ENCODE peak calls at places on chromosome 19, in seven cellular contexts. C is kidney epithelial cell, Y is MM.1S, M is DND-41, U is GM12878, L is fibroblast of mammary gland, Q is A673. B is an unnamed sample.

GRCh38 chr19:46890423-46891170 is 29.8 kb downstream of the ARHGAP35 start:
- DNase-seq in U (no peak), L (peak; percentile 96), M (no peak), Q (no peak), Y (no peak), C (no peak), B (peak; percentile 41)

GRCh38 chr19:47005164-47005641 is 14.4 kb upstream of the NPAS1 start:
- DNase-seq in U (no peak), Y (no peak), Q (no peak), M (no peak), L (no peak), C (no peak), B (peak; percentile 17)

GRCh38 chr19:58558623-58559274 is 338 bp upstream of the UBE2M start:
- DNase-seq in Q (peak; percentile 99), L (peak; percentile 98), C (peak; percentile 94), M (peak; percentile 99), Y (peak; percentile 99), U (peak; percentile 95), B (peak; percentile 99)

GRCh38 chr19:19232231-19232630 is 20.5 kb downstream of the NCAN start:
- DNase-seq in M (no peak), U (no peak), C (no peak), Q (no peak), L (no peak), Y (no peak), B (no peak)

GRCh38 chr19:49894879-49895565 is 1.7 kb downstream of the IL4I1 start:
- DNase-seq in Q (no peak), M (no peak), U (no peak), C (no peak), Y (no peak), L (no peak), B (no peak)

GRCh38 chr19:16628984-16629691 is 1.1 kb upstream of the MED26 start:
- DNase-seq in Q (peak; percentile 57), C (no peak), Y (peak; percentile 76), M (peak; percentile 70), U (peak; percentile 33), L (peak; percentile 76), B (peak; percentile 11)

GRCh38 chr19:23118400-23118799 is 1.6 kb downstream of the ZNF730 start:
- DNase-seq in Y (no peak), C (no peak), Q (no peak), M (peak; percentile 15), U (no peak), L (no peak), B (no peak)

GRCh38 chr19:41957838-41958366 is 1.2 kb downstream of the RABAC1 start:
- DNase-seq in C (peak; percentile 60), L (peak; percentile 82), M (peak; percentile 46), Y (peak; percentile 83), Q (peak; percentile 86), U (no peak), B (peak; percentile 91)

GRCh38 chr19:13441810-13442512 is 64.3 kb downstream of the CACNA1A start:
- DNase-seq in U (no peak), L (peak; percentile 38), M (peak; percentile 63), Q (peak; percentile 64), Y (peak; percentile 49), C (no peak), B (peak; percentile 40)

GRCh38 chr19:54325194-54325621 is 12.2 kb upstream of the LILRA5 start:
- DNase-seq in M (peak; percentile 62), C (no peak), U (no peak), Y (peak; percentile 55), L (peak; percentile 38), Q (peak; percentile 52), B (peak; percentile 22)

GRCh38 chr19:29526730-29527499 is 1.1 kb downstream of the VSTM2B start:
- DNase-seq in Y (no peak), M (no peak), Q (peak; percentile 6), L (no peak), U (no peak), C (no peak), B (no peak)

GRCh38 chr19:28831464-28831863 is 381.5 kb downstream of the UQCRFS1 start:
- DNase-seq in Q (no peak), Y (no peak), M (no peak), U (no peak), C (no peak), L (no peak), B (no peak)

GRCh38 chr19:3868770-3869456 is at the start of gene ZFR2:
- DNase-seq in L (no peak), U (no peak), M (peak; percentile 26), Y (no peak), Q (peak; percentile 52), C (no peak), B (no peak)

GRCh38 chr19:17242431-17243208 is 3.1 kb downstream of the NR2F6 start:
- DNase-seq in M (no peak), C (no peak), Q (no peak), Y (no peak), U (no peak), L (no peak), B (no peak)

GRCh38 chr19:1468274-1469199 is 10.5 kb downstream of the C19orf25 start:
- DNase-seq in L (peak; percentile 49), C (no peak), Q (peak; percentile 65), U (no peak), Y (no peak), M (no peak), B (peak; percentile 78)

DNA sequence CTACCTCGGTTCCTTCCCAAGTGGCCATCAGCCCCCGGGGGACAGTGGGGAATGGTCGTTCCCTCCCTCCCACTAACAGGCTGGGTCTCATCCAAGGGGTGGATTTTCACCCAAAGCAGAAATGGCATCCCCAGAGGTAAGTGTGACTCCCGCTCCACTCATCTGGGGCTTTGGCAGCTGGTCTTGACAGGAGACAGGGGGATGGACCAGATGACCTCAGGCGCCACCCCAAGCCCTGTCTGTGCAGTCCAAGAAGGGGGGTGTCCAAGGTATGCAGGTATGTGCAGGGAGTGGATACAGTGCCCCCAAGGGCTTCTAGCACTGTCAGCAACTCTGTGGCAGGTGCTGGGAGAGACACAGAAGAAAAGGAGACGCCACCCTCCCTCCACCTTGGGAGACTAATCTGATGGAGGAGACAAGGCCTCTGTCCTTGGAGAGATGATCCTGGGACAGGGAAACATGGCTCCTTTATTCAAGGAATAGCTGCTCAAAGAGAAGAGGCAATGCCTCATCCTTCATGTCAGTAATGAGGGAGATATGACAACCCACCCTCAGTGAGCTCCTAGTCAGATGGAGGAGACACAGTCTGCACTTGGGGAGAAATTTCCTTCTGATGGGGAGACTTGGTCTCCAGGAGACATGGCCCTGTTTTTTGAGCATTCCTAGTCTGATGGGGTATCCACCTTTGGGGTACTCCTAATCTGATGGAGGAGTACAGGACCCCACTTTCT is 7.7 kb downstream of the CEACAM16 start:
- DNase-seq in Q (no peak), U (no peak), Y (no peak), C (no peak), M (no peak), L (no peak), B (no peak)
- TF ChIP-seq CTCF in Q (no peak), U (no peak), Y (no peak), C (no peak), M (no peak), L (no peak), B (no peak)

GRCh38 chr19:53311044-53311443 is 22.5 kb upstream of the ZNF845 start:
- DNase-seq in Q (no peak), M (no peak), C (no peak), Y (no peak), L (no peak), U (no peak), B (no peak)

GRCh38 chr19:53311897-53312296 is 21.7 kb upstream of the ZNF845 start:
- DNase-seq in C (no peak), L (no peak), Y (no peak), U (no peak), Q (no peak), M (no peak), B (no peak)

GRCh38 chr19:53308339-53308811 is 25.2 kb upstream of the ZNF845 start:
- DNase-seq in U (no peak), C (no peak), M (peak; percentile 61), Q (peak; percentile 52), Y (no peak), L (peak; percentile 2), B (peak; percentile 5)
- TF ChIP-seq CTCF in U (peak; percentile 8), C (peak; percentile 7), M (peak; percentile 78), Q (peak; percentile 65), Y (no peak), L (peak; percentile 18), B (no peak)

DNA sequence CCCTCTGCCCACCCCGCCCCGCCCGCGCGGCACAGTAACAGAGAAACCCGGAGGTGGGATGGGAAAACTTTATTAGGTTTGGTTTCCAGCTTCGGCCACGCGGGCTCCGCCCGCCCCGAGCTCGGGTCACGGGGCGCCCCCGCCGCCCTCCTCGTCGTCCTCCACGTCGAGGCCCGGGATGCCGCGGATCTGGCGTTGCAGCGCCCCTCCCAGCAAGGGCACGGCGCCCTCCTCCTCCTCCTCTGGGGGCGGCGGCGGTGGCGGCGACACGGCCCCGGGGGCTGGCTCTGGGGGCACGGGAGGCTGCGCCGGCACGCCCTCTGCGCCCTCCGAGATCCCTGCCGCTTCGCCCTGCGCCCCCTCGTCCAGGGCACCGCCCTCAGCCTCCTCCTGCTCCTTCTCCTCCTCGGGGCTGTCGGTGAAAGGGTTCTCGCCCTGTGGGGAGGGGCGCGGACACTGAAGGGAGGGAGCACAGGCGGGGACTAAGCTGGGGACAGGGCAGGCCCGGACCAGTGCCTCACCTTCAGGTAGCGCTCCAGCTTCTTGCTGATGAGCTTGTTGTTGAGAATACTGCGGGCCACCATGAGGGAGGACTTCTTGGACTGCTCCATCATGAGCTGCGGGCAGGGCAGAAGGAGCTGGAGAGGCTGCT is 535 bp upstream of the AKAP8 start:
- DNase-seq in Y (peak; percentile 74), C (no peak), M (no peak), Q (no peak), U (no peak), L (peak; percentile 42), B (peak; percentile 71)
- TF ChIP-seq CTCF in Y (no peak), C (no peak), M (peak; percentile 21), Q (no peak), U (no peak), L (no peak), B (no peak)

GRCh38 chr19:8071912-8072311 is 19.4 kb downstream of the CCL25 start:
- DNase-seq in M (no peak), U (no peak), C (no peak), L (no peak), Q (no peak), Y (no peak), B (no peak)
- TF ChIP-seq CTCF in M (peak; percentile 25), U (no peak), C (no peak), L (no peak), Q (no peak), Y (no peak), B (no peak)

DNA sequence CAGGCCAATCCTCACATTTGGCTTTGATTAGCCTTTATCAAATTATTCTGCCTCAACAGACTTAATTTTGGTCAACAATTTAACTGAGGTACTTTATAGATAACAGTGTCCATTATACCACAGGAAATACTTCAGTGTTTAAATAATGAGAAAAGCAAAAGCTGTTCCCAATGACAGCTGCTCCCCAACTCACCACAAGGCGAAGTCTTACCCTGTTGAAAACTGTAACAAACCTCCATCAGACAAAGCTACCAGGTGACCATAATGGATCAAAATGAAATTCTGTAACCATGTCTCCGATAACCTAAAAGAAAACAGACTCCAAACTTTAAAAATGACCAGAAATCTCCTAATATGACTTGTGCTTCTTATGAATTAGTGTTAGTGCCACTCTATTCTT is 50.3 kb downstream of the ZNF44 start:
- DNase-seq in M (no peak), L (no peak), C (no peak), Q (no peak), U (no peak), Y (no peak), B (peak; percentile 3)
- TF ChIP-seq CTCF in M (peak; percentile 58), L (no peak), C (no peak), Q (no peak), U (peak; percentile 9), Y (peak; percentile 28), B (peak; percentile 35)